ENCODE peak calls at places on chromosomes 3 and 15, in eight cellular contexts. One of them, this sample, is unnamed.

GRCh38 chr3:171283248-171284222 is 176.7 kb downstream of the TNIK start:
- DNase-seq in AG04450: no peak
- DNase-seq in retinal pigment epithelial cell: no peak
- DNase-seq in cardiac muscle cell: peak; percentile 16
- DNase-seq in BE2C: no peak
- DNase-seq in heart left ventricle: no peak
- DNase-seq in stomach: no peak
- DNase-seq in tibial nerve: no peak
- DNase-seq in this sample: no peak

GRCh38 chr15:36448418-36448817 is 131.0 kb upstream of the CDIN1 start:
- DNase-seq in heart left ventricle: no peak
- DNase-seq in BE2C: no peak
- DNase-seq in tibial nerve: no peak
- DNase-seq in retinal pigment epithelial cell: no peak
- DNase-seq in cardiac muscle cell: no peak
- DNase-seq in stomach: no peak
- DNase-seq in AG04450: no peak
- DNase-seq in this sample: no peak

GRCh38 chr3:113214227-113214626 is 2.9 kb downstream of the BOC start:
- DNase-seq in heart left ventricle: no peak
- DNase-seq in tibial nerve: no peak
- DNase-seq in retinal pigment epithelial cell: no peak
- DNase-seq in AG04450: no peak
- DNase-seq in BE2C: no peak
- DNase-seq in cardiac muscle cell: no peak
- DNase-seq in stomach: no peak
- DNase-seq in this sample: no peak

GRCh38 chr3:160973067-160973466 is 132.1 kb downstream of the B3GALNT1 start:
- DNase-seq in heart left ventricle: no peak
- DNase-seq in stomach: no peak
- DNase-seq in tibial nerve: no peak
- DNase-seq in cardiac muscle cell: no peak
- DNase-seq in BE2C: no peak
- DNase-seq in retinal pigment epithelial cell: no peak
- DNase-seq in AG04450: no peak
- DNase-seq in this sample: no peak

GRCh38 chr15:100714749-100715342 is 112.5 kb downstream of the ASB7 start:
- DNase-seq in heart left ventricle: no peak
- DNase-seq in stomach: no peak
- DNase-seq in BE2C: no peak
- DNase-seq in tibial nerve: no peak
- DNase-seq in AG04450: no peak
- DNase-seq in cardiac muscle cell: no peak
- DNase-seq in retinal pigment epithelial cell: no peak
- DNase-seq in this sample: no peak

GRCh38 chr3:16810593-16811367 is 74.0 kb upstream of the PLCL2 start:
- DNase-seq in AG04450: no peak
- DNase-seq in tibial nerve: no peak
- DNase-seq in heart left ventricle: no peak
- DNase-seq in cardiac muscle cell: no peak
- DNase-seq in retinal pigment epithelial cell: no peak
- DNase-seq in stomach: peak; percentile 33
- DNase-seq in BE2C: no peak
- DNase-seq in this sample: no peak

GRCh38 chr3:121111914-121112612 is 204.1 kb downstream of the STXBP5L start:
- DNase-seq in stomach: no peak
- DNase-seq in AG04450: no peak
- DNase-seq in cardiac muscle cell: no peak
- DNase-seq in retinal pigment epithelial cell: no peak
- DNase-seq in BE2C: peak; percentile 13
- DNase-seq in heart left ventricle: no peak
- DNase-seq in tibial nerve: no peak
- DNase-seq in this sample: no peak

GRCh38 chr3:102179321-102180290 is 255.2 kb upstream of the ZPLD1 start:
- DNase-seq in retinal pigment epithelial cell: no peak
- DNase-seq in cardiac muscle cell: peak; percentile 38
- DNase-seq in heart left ventricle: no peak
- DNase-seq in BE2C: no peak
- DNase-seq in stomach: no peak
- DNase-seq in tibial nerve: no peak
- DNase-seq in AG04450: no peak
- DNase-seq in this sample: no peak

GRCh38 chr15:100113351-100114075 is 228.3 kb downstream of the ADAMTS17 start:
- DNase-seq in BE2C: no peak
- DNase-seq in stomach: no peak
- DNase-seq in cardiac muscle cell: no peak
- DNase-seq in AG04450: no peak
- DNase-seq in tibial nerve: no peak
- DNase-seq in heart left ventricle: no peak
- DNase-seq in retinal pigment epithelial cell: no peak
- DNase-seq in this sample: no peak

GRCh38 chr3:194632983-194633348 is 253 bp downstream of the TMEM44 start:
- DNase-seq in tibial nerve: no peak
- DNase-seq in BE2C: no peak
- DNase-seq in cardiac muscle cell: peak; percentile 37
- DNase-seq in stomach: no peak
- DNase-seq in heart left ventricle: no peak
- DNase-seq in AG04450: no peak
- DNase-seq in retinal pigment epithelial cell: no peak
- DNase-seq in this sample: no peak

GRCh38 chr3:5188419-5189405 is 1.2 kb downstream of the EDEM1 start:
- DNase-seq in AG04450: no peak
- DNase-seq in stomach: peak; percentile 65
- DNase-seq in cardiac muscle cell: peak; percentile 49
- DNase-seq in heart left ventricle: no peak
- DNase-seq in retinal pigment epithelial cell: no peak
- DNase-seq in tibial nerve: no peak
- DNase-seq in BE2C: no peak
- DNase-seq in this sample: no peak

GRCh38 chr15:68601206-68602197 is 22.7 kb downstream of the CORO2B start:
- DNase-seq in cardiac muscle cell: peak; percentile 62
- DNase-seq in AG04450: no peak
- DNase-seq in stomach: no peak
- DNase-seq in BE2C: no peak
- DNase-seq in heart left ventricle: no peak
- DNase-seq in tibial nerve: no peak
- DNase-seq in retinal pigment epithelial cell: no peak
- DNase-seq in this sample: no peak

GRCh38 chr3:195025056-195025880 is 245.7 kb downstream of the XXYLT1 start:
- DNase-seq in stomach: no peak
- DNase-seq in retinal pigment epithelial cell: no peak
- DNase-seq in cardiac muscle cell: no peak
- DNase-seq in AG04450: no peak
- DNase-seq in heart left ventricle: no peak
- DNase-seq in tibial nerve: no peak
- DNase-seq in BE2C: no peak
- DNase-seq in this sample: no peak

GRCh38 chr3:99875925-99876781 is 58.5 kb downstream of the CMSS1 start:
- DNase-seq in stomach: peak; percentile 84
- DNase-seq in AG04450: no peak
- DNase-seq in tibial nerve: peak; percentile 60
- DNase-seq in BE2C: peak; percentile 86
- DNase-seq in cardiac muscle cell: peak; percentile 86
- DNase-seq in heart left ventricle: peak; percentile 92
- DNase-seq in retinal pigment epithelial cell: no peak
- DNase-seq in this sample: no peak

GRCh38 chr3:171565133-171565532 is 104.9 kb upstream of the TNIK start:
- DNase-seq in heart left ventricle: no peak
- DNase-seq in AG04450: no peak
- DNase-seq in cardiac muscle cell: no peak
- DNase-seq in BE2C: no peak
- DNase-seq in stomach: no peak
- DNase-seq in tibial nerve: no peak
- DNase-seq in retinal pigment epithelial cell: no peak
- DNase-seq in this sample: no peak

GRCh38 chr3:11288786-11289637 is 16.8 kb downstream of the ATG7 start:
- DNase-seq in cardiac muscle cell: peak; percentile 96
- DNase-seq in stomach: no peak
- DNase-seq in retinal pigment epithelial cell: peak; percentile 56
- DNase-seq in tibial nerve: no peak
- DNase-seq in BE2C: no peak
- DNase-seq in heart left ventricle: no peak
- DNase-seq in AG04450: peak; percentile 74
- DNase-seq in this sample: peak; percentile 91

GRCh38 chr3:171458056-171458856 is 1.9 kb downstream of the TNIK start:
- DNase-seq in stomach: peak; percentile 35
- DNase-seq in BE2C: no peak
- DNase-seq in AG04450: no peak
- DNase-seq in cardiac muscle cell: no peak
- DNase-seq in tibial nerve: no peak
- DNase-seq in retinal pigment epithelial cell: no peak
- DNase-seq in heart left ventricle: peak; percentile 44
- DNase-seq in this sample: no peak

GRCh38 chr15:86183765-86184491 is 104.3 kb downstream of the AGBL1 start:
- DNase-seq in retinal pigment epithelial cell: peak; percentile 48
- DNase-seq in AG04450: no peak
- DNase-seq in stomach: no peak
- DNase-seq in tibial nerve: no peak
- DNase-seq in BE2C: no peak
- DNase-seq in cardiac muscle cell: no peak
- DNase-seq in heart left ventricle: no peak
- DNase-seq in this sample: no peak

GRCh38 chr3:150775001-150775599 is 12.1 kb upstream of the SIAH2 start:
- DNase-seq in BE2C: no peak
- DNase-seq in heart left ventricle: no peak
- DNase-seq in stomach: no peak
- DNase-seq in cardiac muscle cell: no peak
- DNase-seq in tibial nerve: no peak
- DNase-seq in AG04450: peak; percentile 43
- DNase-seq in retinal pigment epithelial cell: no peak
- DNase-seq in this sample: no peak

GRCh38 chr15:60000113-60000823 is 3.8 kb upstream of the FOXB1 start:
- DNase-seq in BE2C: no peak
- DNase-seq in stomach: no peak
- DNase-seq in retinal pigment epithelial cell: no peak
- DNase-seq in tibial nerve: no peak
- DNase-seq in cardiac muscle cell: no peak
- DNase-seq in AG04450: no peak
- DNase-seq in heart left ventricle: no peak
- DNase-seq in this sample: no peak

GRCh38 chr15:68277131-68277604 is 377 bp upstream of the FEM1B start:
- DNase-seq in heart left ventricle: no peak
- DNase-seq in cardiac muscle cell: peak; percentile 78
- DNase-seq in retinal pigment epithelial cell: no peak
- DNase-seq in BE2C: peak; percentile 60
- DNase-seq in stomach: no peak
- DNase-seq in AG04450: no peak
- DNase-seq in tibial nerve: no peak
- DNase-seq in this sample: no peak

DNA sequence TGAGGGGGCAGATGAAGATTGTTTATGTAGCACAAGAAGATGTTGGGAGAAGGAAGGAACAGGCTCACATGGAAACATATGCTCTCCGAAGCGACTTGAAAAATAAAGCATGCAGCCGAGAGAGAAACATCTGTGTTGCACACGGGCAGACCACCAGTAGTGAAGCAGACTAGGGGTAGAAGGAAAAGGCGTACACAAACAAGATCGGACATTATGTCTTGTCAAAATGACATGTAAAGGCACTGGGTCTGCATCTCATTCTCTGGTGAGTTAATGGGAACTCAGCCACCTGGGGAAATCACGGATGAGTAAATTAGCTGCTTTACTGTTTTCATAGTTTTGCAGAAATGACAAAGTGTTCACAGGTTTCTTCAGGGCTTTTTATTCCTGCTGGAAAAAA is 356.4 kb downstream of the ZIC4 start:
- DNase-seq in tibial nerve: no peak
- DNase-seq in stomach: no peak
- DNase-seq in retinal pigment epithelial cell: no peak
- DNase-seq in cardiac muscle cell: no peak
- DNase-seq in BE2C: no peak
- DNase-seq in heart left ventricle: no peak
- DNase-seq in AG04450: no peak
- DNase-seq in this sample: no peak
- H3K4me3 ChIP-seq in tibial nerve: no peak overlapping the region
- H3K4me3 ChIP-seq in stomach: no peak overlapping the region
- H3K4me3 ChIP-seq in retinal pigment epithelial cell: no peak overlapping the region
- H3K4me3 ChIP-seq in cardiac muscle cell: no peak overlapping the region
- H3K4me3 ChIP-seq in BE2C: no peak overlapping the region
- H3K4me3 ChIP-seq in heart left ventricle: no peak overlapping the region
- H3K4me3 ChIP-seq in AG04450: no peak overlapping the region
- H3K4me3 ChIP-seq in this sample: no peak overlapping the region

GRCh38 chr15:76963596-76963995 is 31.3 kb upstream of the PSTPIP1 start:
- DNase-seq in BE2C: no peak
- DNase-seq in retinal pigment epithelial cell: no peak
- DNase-seq in AG04450: no peak
- DNase-seq in stomach: no peak
- DNase-seq in heart left ventricle: no peak
- DNase-seq in cardiac muscle cell: no peak
- DNase-seq in tibial nerve: no peak
- DNase-seq in this sample: no peak
- TF ChIP-seq CTCF in BE2C: no peak
- TF ChIP-seq CTCF in retinal pigment epithelial cell: no peak
- TF ChIP-seq CTCF in AG04450: no peak
- TF ChIP-seq CTCF in stomach: no peak
- TF ChIP-seq CTCF in heart left ventricle: no peak
- TF ChIP-seq CTCF in cardiac muscle cell: no peak
- TF ChIP-seq CTCF in tibial nerve: no peak
- TF ChIP-seq CTCF in this sample: peak; percentile 23

DNA sequence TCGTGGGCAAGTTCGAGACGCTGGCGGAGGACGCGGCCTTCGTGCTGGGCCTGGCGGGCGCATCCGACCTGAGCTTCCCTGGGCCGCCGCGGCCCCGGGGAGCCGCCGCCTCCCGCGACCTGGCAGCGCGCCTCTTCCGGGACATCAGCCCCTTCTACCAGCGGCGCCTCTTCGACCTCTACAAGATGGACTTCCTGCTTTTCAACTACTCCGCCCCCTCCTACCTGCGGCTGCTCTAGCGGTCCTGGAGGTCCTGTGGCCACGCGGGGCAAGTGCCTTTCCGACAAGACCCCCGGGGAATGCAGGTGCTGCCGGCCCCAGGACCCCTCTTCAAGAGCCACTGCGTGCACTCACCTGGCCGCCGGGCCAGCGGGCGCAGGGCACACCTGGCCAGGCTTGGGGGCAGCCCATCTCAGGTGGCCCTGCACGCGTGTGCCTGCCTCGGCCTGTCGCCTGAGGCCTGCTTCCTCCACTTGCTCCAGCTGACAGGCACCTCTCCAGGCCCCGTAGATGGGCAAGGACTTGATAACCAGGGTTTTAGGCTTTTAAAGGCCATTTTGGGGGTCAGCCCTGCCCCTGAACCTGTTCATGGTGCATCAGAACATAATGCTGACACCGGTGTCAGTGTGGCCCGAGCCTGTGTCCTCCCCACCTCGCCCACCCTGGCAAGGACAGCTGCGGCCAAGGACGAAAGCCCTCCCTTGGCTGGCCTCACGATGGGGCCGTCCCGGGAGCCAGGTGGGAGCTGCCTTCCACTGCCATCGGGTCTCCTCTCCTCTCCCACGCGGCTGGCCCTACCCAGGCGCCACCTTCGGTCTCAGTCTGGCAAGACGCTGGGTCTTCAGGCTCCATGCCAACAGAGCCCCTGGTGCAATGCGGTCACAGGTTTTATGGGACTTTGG is 16.1 kb downstream of the C3orf22 start:
- DNase-seq in BE2C: no peak
- DNase-seq in tibial nerve: peak; percentile 8
- DNase-seq in cardiac muscle cell: no peak
- DNase-seq in retinal pigment epithelial cell: no peak
- DNase-seq in AG04450: no peak
- DNase-seq in stomach: peak; percentile 11
- DNase-seq in heart left ventricle: peak; percentile 63
- DNase-seq in this sample: no peak
- H3K4me3 ChIP-seq in BE2C: no peak overlapping the region
- H3K4me3 ChIP-seq in tibial nerve: no peak overlapping the region
- H3K4me3 ChIP-seq in cardiac muscle cell: no peak overlapping the region
- H3K4me3 ChIP-seq in retinal pigment epithelial cell: no peak overlapping the region
- H3K4me3 ChIP-seq in AG04450: no peak overlapping the region
- H3K4me3 ChIP-seq in stomach: no peak overlapping the region
- H3K4me3 ChIP-seq in heart left ventricle: no peak overlapping the region
- H3K4me3 ChIP-seq in this sample: no peak overlapping the region

GRCh38 chr3:183536238-183536880 is 19.1 kb downstream of the KLHL6 start:
- DNase-seq in stomach: no peak
- DNase-seq in BE2C: no peak
- DNase-seq in AG04450: no peak
- DNase-seq in cardiac muscle cell: no peak
- DNase-seq in heart left ventricle: no peak
- DNase-seq in retinal pigment epithelial cell: no peak
- DNase-seq in tibial nerve: no peak
- DNase-seq in this sample: no peak
- TF ChIP-seq CTCF in stomach: no peak
- TF ChIP-seq CTCF in BE2C: no peak
- TF ChIP-seq CTCF in AG04450: no peak
- TF ChIP-seq CTCF in cardiac muscle cell: no peak
- TF ChIP-seq CTCF in heart left ventricle: no peak
- TF ChIP-seq CTCF in retinal pigment epithelial cell: no peak
- TF ChIP-seq CTCF in tibial nerve: no peak
- TF ChIP-seq CTCF in this sample: no peak